ENCODE peak calls at places on chromosomes 3 and 15, in four cellular contexts. A is H7, U is BJ, T is HEK293T. H is an unnamed sample.

GRCh38 chr3:21826416-21826815 is 75.4 kb upstream of the ZNF385D start:
- DNase-seq in A (no peak), U (no peak), T (no peak), H (no peak)

GRCh38 chr3:14142567-14143270 is 17.9 kb downstream of the TMEM43 start:
- DNase-seq in A (no peak), U (no peak), T (no peak), H (no peak)

GRCh38 chr15:60964527-60964926 is 264.6 kb downstream of the RORA start:
- DNase-seq in A (no peak), U (no peak), T (no peak), H (no peak)

GRCh38 chr3:152452318-152452717 is 183.6 kb downstream of the MBNL1 start:
- DNase-seq in A (no peak), U (no peak), T (no peak), H (peak; percentile 93)

GRCh38 chr3:122890077-122890484 is 95.2 kb downstream of the SLC49A4 start:
- DNase-seq in A (peak; percentile 58), U (no peak), T (no peak), H (peak; percentile 94)

GRCh38 chr15:56930663-56931313 is 12.3 kb downstream of the TCF12 start:
- DNase-seq in A (no peak), U (no peak), T (no peak), H (no peak)

GRCh38 chr15:22887157-22887951 is 48.9 kb downstream of the NIPA2 start:
- DNase-seq in A (no peak), U (peak; percentile 40), T (no peak), H (no peak)

GRCh38 chr3:79497447-79498111 is 270.2 kb downstream of the ROBO1 start:
- DNase-seq in A (peak; percentile 51), U (no peak), T (peak; percentile 23), H (no peak)

GRCh38 chr3:157063926-157064325 is 96.0 kb downstream of the CCNL1 start:
- DNase-seq in A (no peak), U (no peak), T (no peak), H (no peak)

GRCh38 chr15:69164807-69165636 is 4.6 kb downstream of the GLCE start:
- DNase-seq in A (no peak), U (no peak), T (no peak), H (peak; percentile 55)

GRCh38 chr15:25967120-25967519 is 104.0 kb upstream of the ATP10A start:
- DNase-seq in A (no peak), U (no peak), T (no peak), H (no peak)

GRCh38 chr3:52193059-52193458 is 4.9 kb upstream of the ALAS1 start:
- DNase-seq in A (peak; percentile 14), U (no peak), T (no peak), H (no peak)

GRCh38 chr3:45381168-45381852 is 7.1 kb upstream of the LARS2 start:
- DNase-seq in A (no peak), U (no peak), T (no peak), H (peak; percentile 39)

GRCh38 chr15:33720952-33721351 is 247.3 kb upstream of the CHRM5 start:
- DNase-seq in A (no peak), U (peak; percentile 78), T (no peak), H (peak; percentile 80)

GRCh38 chr3:42052132-42052866 is 38.9 kb upstream of the TRAK1 start:
- DNase-seq in A (no peak), U (no peak), T (no peak), H (no peak)

GRCh38 chr15:75842722-75843617 is at the start of gene UBE2Q2:
- DNase-seq in A (peak; percentile 96), U (peak; percentile 3), T (peak; percentile 80), H (peak; percentile 51)

GRCh38 chr15:40333922-40334492 is 6.7 kb downstream of the CCDC9B start:
- DNase-seq in A (no peak), U (no peak), T (no peak), H (no peak)

H was measured in foreskin keratinocyte.